ENCODE peak calls at places on chromosome 3, in seven cellular contexts. One of them, this sample, is unnamed.
A peak's percentile ranks its signal among the peaks of the same experiment; 100 is the strongest.

GRCh38 chr3:49411550-49411967 is 217 bp downstream of the RHOA start:
- DNase-seq in neural progenitor cell: peak; percentile 86
- DNase-seq in kidney tubule cell: no peak
- DNase-seq in stimulated activated naive CD8-positive, alpha-beta T cell treated with anti-CD3 and anti-CD28 coated beads, Interleukin-15, Interleukin-2, amounts not matched to agents 100 U/mL and 50 U/mL, for 24 hours: peak; percentile 69
- DNase-seq in NB4: peak; percentile 74
- DNase-seq in HEK293T: peak; percentile 20
- DNase-seq in cerebellar cortex: no peak
- DNase-seq in this sample: no peak

GRCh38 chr3:194046995-194047681 is 88.8 kb upstream of the HES1 start:
- DNase-seq in HEK293T: no peak
- DNase-seq in neural progenitor cell: no peak
- DNase-seq in stimulated activated naive CD8-positive, alpha-beta T cell treated with anti-CD3 and anti-CD28 coated beads, Interleukin-15, Interleukin-2, amounts not matched to agents 100 U/mL and 50 U/mL, for 24 hours: no peak
- DNase-seq in kidney tubule cell: no peak
- DNase-seq in cerebellar cortex: no peak
- DNase-seq in NB4: peak; percentile 80
- DNase-seq in this sample: peak; percentile 68

GRCh38 chr3:185992801-185993467 is 55.1 kb upstream of the TRA2B start:
- DNase-seq in cerebellar cortex: no peak
- DNase-seq in NB4: no peak
- DNase-seq in HEK293T: no peak
- DNase-seq in neural progenitor cell: no peak
- DNase-seq in kidney tubule cell: peak; percentile 11
- DNase-seq in stimulated activated naive CD8-positive, alpha-beta T cell treated with anti-CD3 and anti-CD28 coated beads, Interleukin-15, Interleukin-2, amounts not matched to agents 100 U/mL and 50 U/mL, for 24 hours: no peak
- DNase-seq in this sample: no peak

GRCh38 chr3:140529096-140529495 is 148.8 kb upstream of the TRIM42 start:
- DNase-seq in cerebellar cortex: no peak
- DNase-seq in NB4: no peak
- DNase-seq in stimulated activated naive CD8-positive, alpha-beta T cell treated with anti-CD3 and anti-CD28 coated beads, Interleukin-15, Interleukin-2, amounts not matched to agents 100 U/mL and 50 U/mL, for 24 hours: no peak
- DNase-seq in HEK293T: no peak
- DNase-seq in neural progenitor cell: no peak
- DNase-seq in kidney tubule cell: peak; percentile 100
- DNase-seq in this sample: no peak

GRCh38 chr3:20250786-20251185 is 64.8 kb upstream of the SGO1 start:
- DNase-seq in NB4: no peak
- DNase-seq in stimulated activated naive CD8-positive, alpha-beta T cell treated with anti-CD3 and anti-CD28 coated beads, Interleukin-15, Interleukin-2, amounts not matched to agents 100 U/mL and 50 U/mL, for 24 hours: no peak
- DNase-seq in HEK293T: no peak
- DNase-seq in kidney tubule cell: no peak
- DNase-seq in cerebellar cortex: no peak
- DNase-seq in neural progenitor cell: peak; percentile 33
- DNase-seq in this sample: no peak

GRCh38 chr3:142844339-142844977 is 44.4 kb downstream of the PCOLCE2 start:
- DNase-seq in kidney tubule cell: peak; percentile 69
- DNase-seq in NB4: peak; percentile 62
- DNase-seq in neural progenitor cell: peak; percentile 33
- DNase-seq in stimulated activated naive CD8-positive, alpha-beta T cell treated with anti-CD3 and anti-CD28 coated beads, Interleukin-15, Interleukin-2, amounts not matched to agents 100 U/mL and 50 U/mL, for 24 hours: no peak
- DNase-seq in HEK293T: peak; percentile 54
- DNase-seq in cerebellar cortex: peak; percentile 36
- DNase-seq in this sample: peak; percentile 34

GRCh38 chr3:134350861-134351311 is 23.4 kb downstream of the AMOTL2 start:
- DNase-seq in stimulated activated naive CD8-positive, alpha-beta T cell treated with anti-CD3 and anti-CD28 coated beads, Interleukin-15, Interleukin-2, amounts not matched to agents 100 U/mL and 50 U/mL, for 24 hours: no peak
- DNase-seq in cerebellar cortex: peak; percentile 93
- DNase-seq in neural progenitor cell: no peak
- DNase-seq in NB4: no peak
- DNase-seq in kidney tubule cell: peak; percentile 83
- DNase-seq in HEK293T: no peak
- DNase-seq in this sample: no peak

GRCh38 chr3:48440590-48440958 is 517 bp downstream of the TMA7 start:
- DNase-seq in cerebellar cortex: no peak
- DNase-seq in HEK293T: no peak
- DNase-seq in NB4: no peak
- DNase-seq in neural progenitor cell: peak; percentile 39
- DNase-seq in stimulated activated naive CD8-positive, alpha-beta T cell treated with anti-CD3 and anti-CD28 coated beads, Interleukin-15, Interleukin-2, amounts not matched to agents 100 U/mL and 50 U/mL, for 24 hours: peak; percentile 34
- DNase-seq in kidney tubule cell: peak; percentile 27
- DNase-seq in this sample: no peak

GRCh38 chr3:140186421-140186920 is 251.5 kb downstream of the CLSTN2 start:
- DNase-seq in HEK293T: no peak
- DNase-seq in kidney tubule cell: peak; percentile 76
- DNase-seq in stimulated activated naive CD8-positive, alpha-beta T cell treated with anti-CD3 and anti-CD28 coated beads, Interleukin-15, Interleukin-2, amounts not matched to agents 100 U/mL and 50 U/mL, for 24 hours: no peak
- DNase-seq in cerebellar cortex: peak; percentile 68
- DNase-seq in neural progenitor cell: no peak
- DNase-seq in NB4: no peak
- DNase-seq in this sample: no peak

GRCh38 chr3:58116161-58116955 is 94.4 kb downstream of the DNASE1L3 start:
- DNase-seq in neural progenitor cell: no peak
- DNase-seq in kidney tubule cell: peak; percentile 45
- DNase-seq in cerebellar cortex: no peak
- DNase-seq in HEK293T: no peak
- DNase-seq in NB4: peak; percentile 10
- DNase-seq in stimulated activated naive CD8-positive, alpha-beta T cell treated with anti-CD3 and anti-CD28 coated beads, Interleukin-15, Interleukin-2, amounts not matched to agents 100 U/mL and 50 U/mL, for 24 hours: peak; percentile 41
- DNase-seq in this sample: no peak

GRCh38 chr3:137514853-137515252 is 249.3 kb upstream of the SOX14 start:
- DNase-seq in cerebellar cortex: no peak
- DNase-seq in neural progenitor cell: peak; percentile 11
- DNase-seq in stimulated activated naive CD8-positive, alpha-beta T cell treated with anti-CD3 and anti-CD28 coated beads, Interleukin-15, Interleukin-2, amounts not matched to agents 100 U/mL and 50 U/mL, for 24 hours: no peak
- DNase-seq in kidney tubule cell: no peak
- DNase-seq in HEK293T: no peak
- DNase-seq in NB4: no peak
- DNase-seq in this sample: no peak

GRCh38 chr3:89172150-89172549 is 64.7 kb downstream of the EPHA3 start:
- DNase-seq in kidney tubule cell: no peak
- DNase-seq in HEK293T: no peak
- DNase-seq in neural progenitor cell: peak; percentile 61
- DNase-seq in NB4: no peak
- DNase-seq in cerebellar cortex: no peak
- DNase-seq in stimulated activated naive CD8-positive, alpha-beta T cell treated with anti-CD3 and anti-CD28 coated beads, Interleukin-15, Interleukin-2, amounts not matched to agents 100 U/mL and 50 U/mL, for 24 hours: no peak
- DNase-seq in this sample: no peak

GRCh38 chr3:163671201-163671600 is 1407.1 kb downstream of the SI start:
- DNase-seq in kidney tubule cell: no peak
- DNase-seq in NB4: no peak
- DNase-seq in neural progenitor cell: no peak
- DNase-seq in cerebellar cortex: no peak
- DNase-seq in HEK293T: no peak
- DNase-seq in stimulated activated naive CD8-positive, alpha-beta T cell treated with anti-CD3 and anti-CD28 coated beads, Interleukin-15, Interleukin-2, amounts not matched to agents 100 U/mL and 50 U/mL, for 24 hours: no peak
- DNase-seq in this sample: no peak

GRCh38 chr3:119555309-119555735 is 4.1 kb downstream of the CD80 start:
- DNase-seq in HEK293T: no peak
- DNase-seq in stimulated activated naive CD8-positive, alpha-beta T cell treated with anti-CD3 and anti-CD28 coated beads, Interleukin-15, Interleukin-2, amounts not matched to agents 100 U/mL and 50 U/mL, for 24 hours: no peak
- DNase-seq in cerebellar cortex: no peak
- DNase-seq in NB4: no peak
- DNase-seq in neural progenitor cell: no peak
- DNase-seq in kidney tubule cell: no peak
- DNase-seq in this sample: no peak

GRCh38 chr3:81743096-81744025 is 18.1 kb downstream of the GBE1 start:
- DNase-seq in NB4: peak; percentile 66
- DNase-seq in neural progenitor cell: no peak
- DNase-seq in kidney tubule cell: peak; percentile 89
- DNase-seq in cerebellar cortex: no peak
- DNase-seq in HEK293T: no peak
- DNase-seq in stimulated activated naive CD8-positive, alpha-beta T cell treated with anti-CD3 and anti-CD28 coated beads, Interleukin-15, Interleukin-2, amounts not matched to agents 100 U/mL and 50 U/mL, for 24 hours: no peak
- DNase-seq in this sample: peak; percentile 34

GRCh38 chr3:186220365-186220764 is 111.5 kb upstream of the ETV5 start:
- DNase-seq in neural progenitor cell: no peak
- DNase-seq in kidney tubule cell: peak; percentile 72
- DNase-seq in HEK293T: no peak
- DNase-seq in cerebellar cortex: no peak
- DNase-seq in NB4: no peak
- DNase-seq in stimulated activated naive CD8-positive, alpha-beta T cell treated with anti-CD3 and anti-CD28 coated beads, Interleukin-15, Interleukin-2, amounts not matched to agents 100 U/mL and 50 U/mL, for 24 hours: peak; percentile 14
- DNase-seq in this sample: no peak

GRCh38 chr3:24936574-24936973 is 441.9 kb upstream of the THRB start:
- DNase-seq in cerebellar cortex: no peak
- DNase-seq in stimulated activated naive CD8-positive, alpha-beta T cell treated with anti-CD3 and anti-CD28 coated beads, Interleukin-15, Interleukin-2, amounts not matched to agents 100 U/mL and 50 U/mL, for 24 hours: no peak
- DNase-seq in kidney tubule cell: no peak
- DNase-seq in HEK293T: no peak
- DNase-seq in NB4: no peak
- DNase-seq in neural progenitor cell: no peak
- DNase-seq in this sample: no peak